ENCODE peak calls at places on chromosomes 1 and 21, in seven cellular contexts. X is lower lobe of right lung, I is A549, D is WERI-Rb-1, P is HFF-Myc, S is psoas muscle, M is cardiac fibroblast. R is an unnamed sample.

GRCh38 chr1:32454726-32455125 is 10.1 kb upstream of the ZBTB8B start:
- DNase-seq in X (no peak), I (no peak), D (no peak), P (no peak), S (no peak), M (peak; percentile 50), R (no peak)

GRCh38 chr1:9687876-9688582 is 36.5 kb downstream of the PIK3CD start:
- DNase-seq in X (no peak), I (no peak), D (no peak), P (no peak), S (peak; percentile 27), M (peak; percentile 22), R (no peak)

GRCh38 chr1:174954686-174955669 is 44.8 kb upstream of the CACYBP start:
- DNase-seq in X (no peak), I (no peak), D (no peak), P (no peak), S (no peak), M (no peak), R (no peak)

GRCh38 chr1:230970432-230970831 is 8.2 kb downstream of the TTC13 start:
- DNase-seq in X (no peak), I (no peak), D (no peak), P (no peak), S (no peak), M (no peak), R (no peak)

GRCh38 chr1:161209790-161210409 is 5.2 kb upstream of the FCER1G start:
- DNase-seq in X (peak; percentile 88), I (peak; percentile 90), D (peak; percentile 95), P (no peak), S (peak; percentile 86), M (peak; percentile 82), R (no peak)

GRCh38 chr1:185608166-185608565 is 126.0 kb upstream of the HMCN1 start:
- DNase-seq in X (no peak), I (no peak), D (no peak), P (no peak), S (no peak), M (no peak), R (no peak)

GRCh38 chr1:54663723-54664122 is 22.1 kb downstream of the MROH7 start:
- DNase-seq in X (no peak), I (no peak), D (no peak), P (no peak), S (no peak), M (no peak), R (no peak)

GRCh38 chr1:168498159-168498609 is 45.6 kb downstream of the XCL2 start:
- DNase-seq in X (no peak), I (no peak), D (no peak), P (peak; percentile 35), S (no peak), M (peak; percentile 92), R (peak; percentile 43)

GRCh38 chr1:10598088-10598712 is 123.5 kb downstream of the PEX14 start:
- DNase-seq in X (no peak), I (no peak), D (peak; percentile 25), P (no peak), S (no peak), M (no peak), R (no peak)

GRCh38 chr1:227429447-227430359 is 111.4 kb upstream of the CDC42BPA start:
- DNase-seq in X (no peak), I (no peak), D (no peak), P (peak; percentile 72), S (no peak), M (peak; percentile 68), R (peak; percentile 53)

GRCh38 chr1:172746091-172746949 is 87.4 kb downstream of the FASLG start:
- DNase-seq in X (no peak), I (peak; percentile 51), D (no peak), P (peak; percentile 93), S (no peak), M (peak; percentile 93), R (peak; percentile 99)

GRCh38 chr1:226708967-226709396 is 30.1 kb downstream of the ITPKB start:
- DNase-seq in X (no peak), I (no peak), D (peak; percentile 24), P (no peak), S (no peak), M (no peak), R (no peak)

GRCh38 chr1:88333301-88333700 is 350.8 kb upstream of the PKN2 start:
- DNase-seq in X (no peak), I (no peak), D (no peak), P (no peak), S (no peak), M (no peak), R (no peak)

GRCh38 chr1:58006421-58007032 is 540.0 kb downstream of the OMA1 start:
- DNase-seq in X (no peak), I (no peak), D (no peak), P (no peak), S (no peak), M (no peak), R (no peak)

DNA sequence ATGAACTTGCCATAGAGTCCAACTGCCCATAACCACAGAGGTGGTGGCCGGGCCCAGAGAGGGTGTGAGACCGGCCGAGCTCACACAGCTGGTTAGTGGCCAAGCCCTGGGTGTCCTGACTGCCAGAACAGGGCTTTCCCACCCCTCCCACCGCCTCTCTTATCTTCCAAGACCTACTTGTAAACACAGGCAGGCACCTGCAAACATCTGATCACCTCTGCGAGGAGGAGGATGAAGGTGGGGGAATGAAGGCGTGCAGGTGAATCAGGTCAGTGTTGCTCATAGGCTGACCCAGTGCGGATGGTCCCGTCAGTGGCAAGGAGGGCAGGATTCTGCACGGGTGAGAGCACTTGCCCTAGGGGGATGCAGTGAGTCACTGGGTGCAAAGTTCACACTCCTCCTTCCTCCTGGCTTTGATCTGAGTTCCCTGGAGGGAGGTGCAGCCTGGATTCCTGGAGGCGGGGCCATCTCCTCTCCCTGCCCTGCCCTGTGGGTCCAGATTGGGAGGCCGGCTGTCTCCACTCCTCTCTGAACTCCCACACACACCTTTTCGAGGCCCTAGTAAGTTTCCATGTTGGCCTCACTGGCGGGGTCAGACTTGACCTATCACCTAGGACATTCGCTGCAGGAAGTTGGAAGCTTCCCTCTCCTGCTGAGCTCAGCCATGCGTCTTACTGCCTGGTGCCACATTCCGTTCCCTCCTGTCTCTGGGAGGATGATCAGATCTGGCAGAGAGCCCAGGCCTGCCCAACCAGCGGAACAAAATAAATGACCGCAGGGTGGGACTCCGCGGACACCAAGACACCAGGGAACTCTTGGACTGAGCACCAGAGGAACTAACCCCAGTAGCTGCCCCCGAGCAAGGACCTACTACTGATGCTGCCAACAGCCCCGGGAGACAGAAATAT is 7.3 kb downstream of the UQCRHL start:
- DNase-seq in X (peak; percentile 69), I (peak; percentile 89), D (no peak), P (peak; percentile 52), S (no peak), M (peak; percentile 71), R (no peak)
- H3K4me3 ChIP-seq in X (no peak overlapping the region), I (peak overlapping the region; percentile 56), D (no peak overlapping the region), P (no peak overlapping the region), S (no peak overlapping the region), M (no peak overlapping the region), R (no peak overlapping the region)

GRCh38 chr21:42019101-42019605 is 9.0 kb upstream of the ZBTB21 start:
- DNase-seq in X (no peak), I (no peak), D (no peak), P (no peak), S (no peak), M (no peak), R (no peak)

GRCh38 chr21:42022906-42023305 is 12.7 kb upstream of the ZBTB21 start:
- DNase-seq in X (no peak), I (no peak), D (no peak), P (no peak), S (no peak), M (no peak), R (no peak)

GRCh38 chr21:42024261-42024877 is 14.2 kb upstream of the ZBTB21 start:
- DNase-seq in X (no peak), I (no peak), D (no peak), P (no peak), S (no peak), M (no peak), R (no peak)

GRCh38 chr21:42019706-42020105 is 9.5 kb upstream of the ZBTB21 start:
- DNase-seq in X (no peak), I (no peak), D (no peak), P (no peak), S (no peak), M (no peak), R (no peak)

GRCh38 chr21:42021751-42022430 is 11.7 kb upstream of the ZBTB21 start:
- DNase-seq in X (no peak), I (no peak), D (peak; percentile 59), P (no peak), S (no peak), M (no peak), R (no peak)
- H3K4me3 ChIP-seq in X (no peak overlapping the region), I (no peak overlapping the region), D (no peak overlapping the region), P (no peak overlapping the region), S (no peak overlapping the region), M (no peak overlapping the region), R (no peak overlapping the region)

DNA sequence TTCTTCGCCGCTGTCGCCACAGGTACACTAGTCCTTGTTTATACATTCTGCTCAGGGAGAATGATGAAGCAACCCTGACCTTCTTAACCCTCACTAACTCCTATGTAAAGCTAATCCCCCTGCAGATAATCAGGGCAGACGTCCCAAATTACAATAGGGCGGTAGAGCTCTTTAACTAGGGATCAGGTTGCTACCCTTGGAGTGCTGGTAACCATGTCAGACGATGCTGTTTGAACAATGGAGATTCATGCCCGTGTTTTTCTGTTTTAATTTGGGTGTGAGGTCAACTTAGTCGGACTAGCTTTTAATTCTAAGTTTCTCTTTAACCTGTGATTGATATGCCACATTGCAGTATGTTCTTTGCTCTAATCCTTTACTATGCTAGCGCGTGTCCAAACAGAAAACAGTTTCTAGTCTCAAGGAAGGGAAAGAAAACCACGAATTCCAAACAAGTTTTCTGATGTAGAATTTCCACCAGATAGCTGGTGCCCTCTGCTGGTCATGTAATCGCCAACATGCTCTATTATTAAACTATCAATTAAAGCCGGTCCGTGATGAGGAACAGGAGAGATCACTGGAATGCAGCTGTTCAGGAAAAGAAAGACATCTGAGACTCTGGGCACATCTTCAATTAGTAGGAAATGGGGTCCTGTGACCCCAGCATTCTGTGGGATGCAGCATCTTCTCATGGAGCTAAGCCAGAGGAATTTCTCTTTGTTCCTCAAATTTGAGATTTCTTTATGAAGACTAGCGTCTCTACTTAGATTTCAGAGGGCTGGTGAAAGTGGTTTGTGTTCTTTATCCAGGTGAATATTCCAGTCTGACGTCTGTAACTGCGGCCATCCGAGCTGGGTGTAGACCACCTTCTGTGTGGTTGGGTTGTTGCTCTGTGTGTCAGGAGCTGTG is 18.3 kb upstream of the VAMP3 start:
- DNase-seq in X (no peak), I (peak; percentile 25), D (peak; percentile 66), P (peak; percentile 36), S (no peak), M (peak; percentile 77), R (peak; percentile 12)
- H3K4me3 ChIP-seq in X (peak overlapping the region; percentile 39), I (peak overlapping the region; percentile 35), D (peak overlapping the region; percentile 26), P (peak overlapping the region; percentile 9), S (peak overlapping the region; percentile 51), M (no peak overlapping the region), R (peak overlapping the region; percentile 30)

GRCh38 chr1:156873659-156874058 is 13.0 kb downstream of the NTRK1 start:
- DNase-seq in X (no peak), I (no peak), D (no peak), P (no peak), S (peak; percentile 30), M (no peak), R (no peak)

GRCh38 chr1:156868341-156868740 is 7.7 kb downstream of the NTRK1 start:
- DNase-seq in X (no peak), I (no peak), D (peak; percentile 71), P (no peak), S (peak; percentile 49), M (no peak), R (no peak)

GRCh38 chr1:156874142-156874541 is 13.5 kb downstream of the NTRK1 start:
- DNase-seq in X (no peak), I (no peak), D (no peak), P (no peak), S (peak; percentile 24), M (no peak), R (no peak)

GRCh38 chr1:156869455-156869854 is 8.8 kb downstream of the NTRK1 start:
- DNase-seq in X (no peak), I (no peak), D (peak; percentile 67), P (no peak), S (no peak), M (no peak), R (no peak)

GRCh38 chr1:156870734-156871133 is 10.1 kb downstream of the NTRK1 start:
- DNase-seq in X (no peak), I (peak; percentile 60), D (no peak), P (peak; percentile 50), S (peak; percentile 6), M (peak; percentile 59), R (peak; percentile 76)
- H3K4me3 ChIP-seq in X (no peak overlapping the region), I (no peak overlapping the region), D (no peak overlapping the region), P (peak overlapping the region; percentile 32), S (no peak overlapping the region), M (no peak overlapping the region), R (peak overlapping the region; percentile 31)

R was measured in skeletal muscle cell.